ENCODE peak calls at places on chromosomes 7 and 10, in ten cellular contexts. One of them, this sample, is unnamed. For H3K9me2, the result is how much of the 10 kb centered on the place peaks cover.

GRCh38 chr7:128022631-128023532 is 8.4 kb downstream of the LRRC4 start:
- DNase-seq in GM23338: no peak
- DNase-seq in PC-9: peak
- DNase-seq in GM23248: peak
- DNase-seq in Karpas-422: no peak
- DNase-seq in PC-3: peak
- DNase-seq in MM.1S: no peak
- DNase-seq in OCI-LY7: no peak
- DNase-seq in HCT116: no peak
- DNase-seq in hepatocyte: no peak
- DNase-seq in this sample: peak

GRCh38 chr7:158386866-158387820 is 200.5 kb downstream of the PTPRN2 start:
- DNase-seq in GM23338: no peak
- DNase-seq in PC-9: no peak
- DNase-seq in GM23248: no peak
- DNase-seq in Karpas-422: no peak
- DNase-seq in PC-3: no peak
- DNase-seq in MM.1S: no peak
- DNase-seq in OCI-LY7: no peak
- DNase-seq in HCT116: no peak
- DNase-seq in hepatocyte: no peak
- DNase-seq in this sample: no peak

GRCh38 chr10:86943316-86944030 is 13.9 kb downstream of the MMRN2 start:
- DNase-seq in GM23338: no peak
- DNase-seq in PC-9: no peak
- DNase-seq in GM23248: no peak
- DNase-seq in Karpas-422: no peak
- DNase-seq in PC-3: no peak
- DNase-seq in MM.1S: no peak
- DNase-seq in OCI-LY7: no peak
- DNase-seq in HCT116: no peak
- DNase-seq in hepatocyte: no peak
- DNase-seq in this sample: no peak

GRCh38 chr10:48656928-48657327 is 27.7 kb upstream of the WDFY4 start:
- DNase-seq in GM23338: no peak
- DNase-seq in PC-9: no peak
- DNase-seq in GM23248: no peak
- DNase-seq in Karpas-422: no peak
- DNase-seq in PC-3: no peak
- DNase-seq in MM.1S: no peak
- DNase-seq in OCI-LY7: no peak
- DNase-seq in HCT116: no peak
- DNase-seq in hepatocyte: no peak
- DNase-seq in this sample: no peak

GRCh38 chr10:22765660-22766547 is 51.5 kb upstream of the PIP4K2A start:
- DNase-seq in GM23338: no peak
- DNase-seq in PC-9: no peak
- DNase-seq in GM23248: no peak
- DNase-seq in Karpas-422: peak
- DNase-seq in PC-3: no peak
- DNase-seq in MM.1S: no peak
- DNase-seq in OCI-LY7: peak
- DNase-seq in HCT116: no peak
- DNase-seq in hepatocyte: no peak
- DNase-seq in this sample: no peak

GRCh38 chr7:46932656-46933424 is 649.1 kb downstream of the TNS3 start:
- DNase-seq in GM23338: peak
- DNase-seq in PC-9: peak
- DNase-seq in GM23248: peak
- DNase-seq in Karpas-422: no peak
- DNase-seq in PC-3: peak
- DNase-seq in MM.1S: no peak
- DNase-seq in OCI-LY7: no peak
- DNase-seq in HCT116: no peak
- DNase-seq in hepatocyte: peak
- DNase-seq in this sample: peak

GRCh38 chr7:142104550-142105527 is 6.7 kb upstream of the MGAM2 start:
- DNase-seq in GM23338: no peak
- DNase-seq in PC-9: peak
- DNase-seq in GM23248: peak
- DNase-seq in Karpas-422: no peak
- DNase-seq in PC-3: peak
- DNase-seq in MM.1S: peak
- DNase-seq in OCI-LY7: no peak
- DNase-seq in HCT116: peak
- DNase-seq in hepatocyte: peak
- DNase-seq in this sample: no peak

GRCh38 chr7:116273918-116274301 is 63.6 kb downstream of the TES start:
- DNase-seq in GM23338: no peak
- DNase-seq in PC-9: no peak
- DNase-seq in GM23248: no peak
- DNase-seq in Karpas-422: no peak
- DNase-seq in PC-3: no peak
- DNase-seq in MM.1S: no peak
- DNase-seq in OCI-LY7: no peak
- DNase-seq in HCT116: no peak
- DNase-seq in hepatocyte: no peak
- DNase-seq in this sample: no peak

GRCh38 chr10:43482319-43483078 is 45.6 kb downstream of the ZNF487 start:
- DNase-seq in GM23338: no peak
- DNase-seq in PC-9: no peak
- DNase-seq in GM23248: no peak
- DNase-seq in Karpas-422: peak
- DNase-seq in PC-3: no peak
- DNase-seq in MM.1S: no peak
- DNase-seq in OCI-LY7: no peak
- DNase-seq in HCT116: no peak
- DNase-seq in hepatocyte: no peak
- DNase-seq in this sample: no peak

DNA sequence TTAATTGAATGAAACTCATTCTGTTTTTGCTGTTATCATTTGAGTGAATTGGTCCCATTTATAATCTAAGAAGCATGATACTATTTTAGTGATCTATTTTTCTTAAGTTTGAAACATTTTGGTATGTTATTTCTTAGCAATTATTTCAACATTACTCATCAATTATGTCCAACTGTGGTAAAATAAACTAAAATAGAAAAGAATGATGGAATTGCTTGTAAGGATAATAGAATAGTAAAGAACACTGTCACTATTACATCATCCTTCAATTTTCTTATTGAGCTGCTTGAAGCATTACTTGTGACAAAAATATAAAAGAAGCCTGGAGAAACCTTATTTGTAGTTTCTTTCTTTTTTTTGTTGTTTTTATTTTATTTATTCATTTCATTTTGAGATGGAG is 42.4 kb downstream of the ZNF487 start:
- DNase-seq in GM23338: no peak
- DNase-seq in PC-9: no peak
- DNase-seq in GM23248: peak
- DNase-seq in Karpas-422: no peak
- DNase-seq in PC-3: no peak
- DNase-seq in MM.1S: no peak
- DNase-seq in OCI-LY7: no peak
- DNase-seq in HCT116: no peak
- DNase-seq in hepatocyte: no peak
- DNase-seq in this sample: no peak
- H3K9me2 ChIP-seq in GM23338: under half
- H3K9me2 ChIP-seq in PC-9: under half
- H3K9me2 ChIP-seq in GM23248: under half
- H3K9me2 ChIP-seq in Karpas-422: under half
- H3K9me2 ChIP-seq in PC-3: under half
- H3K9me2 ChIP-seq in MM.1S: under half
- H3K9me2 ChIP-seq in OCI-LY7: under half
- H3K9me2 ChIP-seq in HCT116: under half
- H3K9me2 ChIP-seq in hepatocyte: under half
- H3K9me2 ChIP-seq in this sample: under half

GRCh38 chr10:104043185-104043830 is 42.4 kb downstream of the COL17A1 start:
- DNase-seq in GM23338: no peak
- DNase-seq in PC-9: no peak
- DNase-seq in GM23248: no peak
- DNase-seq in Karpas-422: no peak
- DNase-seq in PC-3: no peak
- DNase-seq in MM.1S: no peak
- DNase-seq in OCI-LY7: no peak
- DNase-seq in HCT116: no peak
- DNase-seq in hepatocyte: no peak
- DNase-seq in this sample: no peak

GRCh38 chr10:104040862-104041789 is 44.6 kb downstream of the COL17A1 start:
- DNase-seq in GM23338: no peak
- DNase-seq in PC-9: no peak
- DNase-seq in GM23248: no peak
- DNase-seq in Karpas-422: no peak
- DNase-seq in PC-3: no peak
- DNase-seq in MM.1S: no peak
- DNase-seq in OCI-LY7: no peak
- DNase-seq in HCT116: no peak
- DNase-seq in hepatocyte: no peak
- DNase-seq in this sample: no peak

GRCh38 chr10:104043854-104044253 is 41.8 kb downstream of the COL17A1 start:
- DNase-seq in GM23338: no peak
- DNase-seq in PC-9: no peak
- DNase-seq in GM23248: no peak
- DNase-seq in Karpas-422: no peak
- DNase-seq in PC-3: no peak
- DNase-seq in MM.1S: no peak
- DNase-seq in OCI-LY7: no peak
- DNase-seq in HCT116: no peak
- DNase-seq in hepatocyte: no peak
- DNase-seq in this sample: no peak

GRCh38 chr10:104040382-104040781 is 45.3 kb downstream of the COL17A1 start:
- DNase-seq in GM23338: no peak
- DNase-seq in PC-9: no peak
- DNase-seq in GM23248: no peak
- DNase-seq in Karpas-422: no peak
- DNase-seq in PC-3: no peak
- DNase-seq in MM.1S: no peak
- DNase-seq in OCI-LY7: no peak
- DNase-seq in HCT116: no peak
- DNase-seq in hepatocyte: no peak
- DNase-seq in this sample: no peak

GRCh38 chr10:104041891-104042535 is 43.7 kb downstream of the COL17A1 start:
- DNase-seq in GM23338: no peak
- DNase-seq in PC-9: no peak
- DNase-seq in GM23248: no peak
- DNase-seq in Karpas-422: no peak
- DNase-seq in PC-3: no peak
- DNase-seq in MM.1S: no peak
- DNase-seq in OCI-LY7: no peak
- DNase-seq in HCT116: no peak
- DNase-seq in hepatocyte: no peak
- DNase-seq in this sample: no peak
- H3K9me2 ChIP-seq in GM23338: under half
- H3K9me2 ChIP-seq in PC-9: under half
- H3K9me2 ChIP-seq in GM23248: under half
- H3K9me2 ChIP-seq in Karpas-422: under half
- H3K9me2 ChIP-seq in PC-3: under half
- H3K9me2 ChIP-seq in MM.1S: under half
- H3K9me2 ChIP-seq in OCI-LY7: under half
- H3K9me2 ChIP-seq in HCT116: under half
- H3K9me2 ChIP-seq in hepatocyte: under half
- H3K9me2 ChIP-seq in this sample: under half

GRCh38 chr7:22969010-22969431 is 44.9 kb downstream of the HYCC1 start:
- DNase-seq in GM23338: no peak
- DNase-seq in PC-9: no peak
- DNase-seq in GM23248: no peak
- DNase-seq in Karpas-422: no peak
- DNase-seq in PC-3: no peak
- DNase-seq in MM.1S: no peak
- DNase-seq in OCI-LY7: no peak
- DNase-seq in HCT116: no peak
- DNase-seq in hepatocyte: no peak
- DNase-seq in this sample: no peak

GRCh38 chr7:22972207-22972606 is 41.7 kb downstream of the HYCC1 start:
- DNase-seq in GM23338: no peak
- DNase-seq in PC-9: no peak
- DNase-seq in GM23248: no peak
- DNase-seq in Karpas-422: no peak
- DNase-seq in PC-3: peak
- DNase-seq in MM.1S: no peak
- DNase-seq in OCI-LY7: no peak
- DNase-seq in HCT116: no peak
- DNase-seq in hepatocyte: no peak
- DNase-seq in this sample: no peak
- H3K9me2 ChIP-seq in GM23338: under half
- H3K9me2 ChIP-seq in PC-9: under half
- H3K9me2 ChIP-seq in GM23248: under half
- H3K9me2 ChIP-seq in Karpas-422: under half
- H3K9me2 ChIP-seq in PC-3: under half
- H3K9me2 ChIP-seq in MM.1S: under half
- H3K9me2 ChIP-seq in OCI-LY7: under half
- H3K9me2 ChIP-seq in HCT116: under half
- H3K9me2 ChIP-seq in hepatocyte: under half
- H3K9me2 ChIP-seq in this sample: under half

GRCh38 chr7:36942558-36943354 is 218.5 kb upstream of the AOAH start:
- DNase-seq in GM23338: no peak
- DNase-seq in PC-9: no peak
- DNase-seq in GM23248: no peak
- DNase-seq in Karpas-422: no peak
- DNase-seq in PC-3: no peak
- DNase-seq in MM.1S: no peak
- DNase-seq in OCI-LY7: no peak
- DNase-seq in HCT116: no peak
- DNase-seq in hepatocyte: no peak
- DNase-seq in this sample: no peak

GRCh38 chr7:36941359-36941758 is 217.1 kb upstream of the AOAH start:
- DNase-seq in GM23338: no peak
- DNase-seq in PC-9: no peak
- DNase-seq in GM23248: no peak
- DNase-seq in Karpas-422: no peak
- DNase-seq in PC-3: no peak
- DNase-seq in MM.1S: no peak
- DNase-seq in OCI-LY7: no peak
- DNase-seq in HCT116: no peak
- DNase-seq in hepatocyte: no peak
- DNase-seq in this sample: no peak

GRCh38 chr7:36942062-36942461 is 217.8 kb upstream of the AOAH start:
- DNase-seq in GM23338: no peak
- DNase-seq in PC-9: no peak
- DNase-seq in GM23248: no peak
- DNase-seq in Karpas-422: no peak
- DNase-seq in PC-3: no peak
- DNase-seq in MM.1S: no peak
- DNase-seq in OCI-LY7: peak
- DNase-seq in HCT116: no peak
- DNase-seq in hepatocyte: no peak
- DNase-seq in this sample: no peak

GRCh38 chr7:36937754-36938551 is 213.7 kb upstream of the AOAH start:
- DNase-seq in GM23338: no peak
- DNase-seq in PC-9: no peak
- DNase-seq in GM23248: peak
- DNase-seq in Karpas-422: no peak
- DNase-seq in PC-3: no peak
- DNase-seq in MM.1S: peak
- DNase-seq in OCI-LY7: no peak
- DNase-seq in HCT116: no peak
- DNase-seq in hepatocyte: no peak
- DNase-seq in this sample: no peak

DNA sequence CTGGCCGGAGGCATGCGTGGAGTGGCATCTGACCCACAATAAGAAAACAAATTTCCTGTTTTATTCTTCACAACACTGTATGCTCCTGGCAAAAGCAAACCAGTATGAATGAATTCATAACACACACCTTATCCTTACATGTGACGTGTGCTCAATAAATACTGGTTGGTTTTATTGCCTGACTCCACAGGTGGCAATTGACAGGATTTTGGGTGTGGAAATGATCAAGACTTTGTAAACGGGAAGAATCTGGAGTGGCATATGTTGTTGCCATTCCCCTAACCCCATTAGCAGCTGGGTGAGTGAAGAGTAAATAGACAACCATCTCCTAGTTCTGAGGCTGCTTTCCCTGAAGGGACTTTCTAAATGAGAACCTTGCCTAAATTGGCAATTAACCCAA is 215.5 kb upstream of the AOAH start:
- DNase-seq in GM23338: no peak
- DNase-seq in PC-9: no peak
- DNase-seq in GM23248: no peak
- DNase-seq in Karpas-422: no peak
- DNase-seq in PC-3: no peak
- DNase-seq in MM.1S: no peak
- DNase-seq in OCI-LY7: no peak
- DNase-seq in HCT116: no peak
- DNase-seq in hepatocyte: no peak
- DNase-seq in this sample: no peak
- H3K9me2 ChIP-seq in GM23338: under half
- H3K9me2 ChIP-seq in PC-9: under half
- H3K9me2 ChIP-seq in GM23248: under half
- H3K9me2 ChIP-seq in Karpas-422: under half
- H3K9me2 ChIP-seq in PC-3: under half
- H3K9me2 ChIP-seq in MM.1S: under half
- H3K9me2 ChIP-seq in OCI-LY7: under half
- H3K9me2 ChIP-seq in HCT116: under half
- H3K9me2 ChIP-seq in hepatocyte: under half
- H3K9me2 ChIP-seq in this sample: under half